ENCODE peak calls at places on chromosomes 13 and 19, in nine cellular contexts. One of them, this sample, is unnamed.

GRCh38 chr13:31545616-31546015 is 193.7 kb upstream of the RXFP2 start:
- DNase-seq in activated B cell treated with CpG ODN at 0.5 μM for 24 hours: no peak
- DNase-seq in cardiac fibroblast: peak; percentile 56
- DNase-seq in fibroblast of mammary gland: peak; percentile 66
- DNase-seq in neural crest cell: no peak
- DNase-seq in RWPE1: no peak
- DNase-seq in lower lobe of right lung: no peak
- DNase-seq in right atrium auricular region: no peak
- DNase-seq in foreskin fibroblast: peak; percentile 69
- DNase-seq in this sample: peak; percentile 21

GRCh38 chr13:110815471-110816204 is 99.2 kb downstream of the ANKRD10 start:
- DNase-seq in right atrium auricular region: no peak
- DNase-seq in lower lobe of right lung: no peak
- DNase-seq in fibroblast of mammary gland: no peak
- DNase-seq in activated B cell treated with CpG ODN at 0.5 μM for 24 hours: no peak
- DNase-seq in neural crest cell: no peak
- DNase-seq in RWPE1: no peak
- DNase-seq in cardiac fibroblast: no peak
- DNase-seq in foreskin fibroblast: no peak
- DNase-seq in this sample: no peak

GRCh38 chr13:39631307-39631706 is 24.2 kb upstream of the COG6 start:
- DNase-seq in foreskin fibroblast: no peak
- DNase-seq in RWPE1: no peak
- DNase-seq in neural crest cell: no peak
- DNase-seq in fibroblast of mammary gland: no peak
- DNase-seq in right atrium auricular region: no peak
- DNase-seq in activated B cell treated with CpG ODN at 0.5 μM for 24 hours: no peak
- DNase-seq in lower lobe of right lung: no peak
- DNase-seq in cardiac fibroblast: no peak
- DNase-seq in this sample: no peak

GRCh38 chr13:75806101-75806500 is 170.0 kb downstream of the LMO7 start:
- DNase-seq in RWPE1: no peak
- DNase-seq in fibroblast of mammary gland: no peak
- DNase-seq in right atrium auricular region: no peak
- DNase-seq in foreskin fibroblast: no peak
- DNase-seq in cardiac fibroblast: no peak
- DNase-seq in neural crest cell: no peak
- DNase-seq in lower lobe of right lung: no peak
- DNase-seq in activated B cell treated with CpG ODN at 0.5 μM for 24 hours: no peak
- DNase-seq in this sample: no peak

GRCh38 chr13:94419304-94419943 is 60.1 kb downstream of the DCT start:
- DNase-seq in foreskin fibroblast: peak; percentile 61
- DNase-seq in lower lobe of right lung: no peak
- DNase-seq in fibroblast of mammary gland: peak; percentile 95
- DNase-seq in neural crest cell: no peak
- DNase-seq in activated B cell treated with CpG ODN at 0.5 μM for 24 hours: no peak
- DNase-seq in RWPE1: no peak
- DNase-seq in cardiac fibroblast: peak; percentile 61
- DNase-seq in right atrium auricular region: no peak
- DNase-seq in this sample: peak; percentile 40

GRCh38 chr13:65057986-65058385 is 2172.2 kb downstream of the PCDH9 start:
- DNase-seq in RWPE1: no peak
- DNase-seq in fibroblast of mammary gland: no peak
- DNase-seq in foreskin fibroblast: no peak
- DNase-seq in cardiac fibroblast: no peak
- DNase-seq in lower lobe of right lung: no peak
- DNase-seq in right atrium auricular region: no peak
- DNase-seq in neural crest cell: no peak
- DNase-seq in activated B cell treated with CpG ODN at 0.5 μM for 24 hours: no peak
- DNase-seq in this sample: no peak

GRCh38 chr13:71034018-71034417 is 833.0 kb downstream of the DACH1 start:
- DNase-seq in activated B cell treated with CpG ODN at 0.5 μM for 24 hours: no peak
- DNase-seq in RWPE1: no peak
- DNase-seq in foreskin fibroblast: no peak
- DNase-seq in right atrium auricular region: no peak
- DNase-seq in fibroblast of mammary gland: no peak
- DNase-seq in lower lobe of right lung: no peak
- DNase-seq in neural crest cell: no peak
- DNase-seq in cardiac fibroblast: no peak
- DNase-seq in this sample: no peak

GRCh38 chr13:33081666-33082065 is 65.4 kb downstream of the KL start:
- DNase-seq in fibroblast of mammary gland: no peak
- DNase-seq in lower lobe of right lung: no peak
- DNase-seq in neural crest cell: no peak
- DNase-seq in foreskin fibroblast: no peak
- DNase-seq in activated B cell treated with CpG ODN at 0.5 μM for 24 hours: no peak
- DNase-seq in RWPE1: no peak
- DNase-seq in cardiac fibroblast: no peak
- DNase-seq in right atrium auricular region: no peak
- DNase-seq in this sample: no peak

GRCh38 chr19:18385675-18386542 is at the start of gene GDF15:
- DNase-seq in activated B cell treated with CpG ODN at 0.5 μM for 24 hours: peak; percentile 37
- DNase-seq in right atrium auricular region: no peak
- DNase-seq in foreskin fibroblast: peak; percentile 98
- DNase-seq in fibroblast of mammary gland: peak; percentile 84
- DNase-seq in RWPE1: peak; percentile 77
- DNase-seq in neural crest cell: peak; percentile 47
- DNase-seq in lower lobe of right lung: peak; percentile 88
- DNase-seq in cardiac fibroblast: peak; percentile 92
- DNase-seq in this sample: peak; percentile 85

GRCh38 chr19:35561436-35561835 is 2.0 kb downstream of the ATP4A start:
- DNase-seq in fibroblast of mammary gland: no peak
- DNase-seq in neural crest cell: no peak
- DNase-seq in activated B cell treated with CpG ODN at 0.5 μM for 24 hours: no peak
- DNase-seq in foreskin fibroblast: no peak
- DNase-seq in cardiac fibroblast: no peak
- DNase-seq in RWPE1: no peak
- DNase-seq in lower lobe of right lung: no peak
- DNase-seq in right atrium auricular region: no peak
- DNase-seq in this sample: no peak

GRCh38 chr19:51664997-51665396 is 18.4 kb upstream of the SIGLEC14 start:
- DNase-seq in cardiac fibroblast: peak; percentile 21
- DNase-seq in fibroblast of mammary gland: peak; percentile 37
- DNase-seq in activated B cell treated with CpG ODN at 0.5 μM for 24 hours: no peak
- DNase-seq in foreskin fibroblast: peak; percentile 19
- DNase-seq in RWPE1: no peak
- DNase-seq in neural crest cell: no peak
- DNase-seq in lower lobe of right lung: no peak
- DNase-seq in right atrium auricular region: no peak
- DNase-seq in this sample: peak; percentile 48
- TF ChIP-seq CTCF in cardiac fibroblast: peak; percentile 52
- TF ChIP-seq CTCF in fibroblast of mammary gland: peak; percentile 46
- TF ChIP-seq CTCF in activated B cell treated with CpG ODN at 0.5 μM for 24 hours: no peak
- TF ChIP-seq CTCF in foreskin fibroblast: peak; percentile 25
- TF ChIP-seq CTCF in RWPE1: peak; percentile 12
- TF ChIP-seq CTCF in neural crest cell: peak; percentile 15
- TF ChIP-seq CTCF in lower lobe of right lung: no peak
- TF ChIP-seq CTCF in right atrium auricular region: no peak
- TF ChIP-seq CTCF in this sample: peak; percentile 29

DNA sequence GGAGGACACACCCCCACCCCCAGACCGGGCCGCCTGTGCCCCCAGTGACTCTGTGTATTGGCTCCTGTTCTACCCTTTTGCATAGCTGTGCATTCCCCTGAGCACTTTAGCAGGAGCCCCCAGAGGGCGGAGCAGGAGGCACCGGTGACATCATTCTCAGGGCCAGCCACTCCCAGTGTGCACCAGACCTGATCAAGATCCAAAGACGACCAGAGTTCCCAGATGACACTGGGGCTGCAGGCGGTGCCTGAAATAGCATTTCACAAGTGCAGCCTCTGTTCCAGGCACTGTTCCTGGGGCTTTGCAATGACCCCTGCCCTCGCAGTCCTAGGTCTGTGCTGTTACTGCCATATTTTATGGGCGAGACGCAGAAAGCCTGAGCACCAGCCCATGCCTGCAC is 14.5 kb upstream of the PTPRS start:
- DNase-seq in right atrium auricular region: no peak
- DNase-seq in activated B cell treated with CpG ODN at 0.5 μM for 24 hours: no peak
- DNase-seq in fibroblast of mammary gland: no peak
- DNase-seq in cardiac fibroblast: no peak
- DNase-seq in neural crest cell: no peak
- DNase-seq in RWPE1: no peak
- DNase-seq in foreskin fibroblast: no peak
- DNase-seq in lower lobe of right lung: no peak
- DNase-seq in this sample: no peak
- TF ChIP-seq CTCF in right atrium auricular region: no peak
- TF ChIP-seq CTCF in activated B cell treated with CpG ODN at 0.5 μM for 24 hours: no peak
- TF ChIP-seq CTCF in fibroblast of mammary gland: no peak
- TF ChIP-seq CTCF in cardiac fibroblast: no peak
- TF ChIP-seq CTCF in neural crest cell: no peak
- TF ChIP-seq CTCF in RWPE1: no peak
- TF ChIP-seq CTCF in foreskin fibroblast: no peak
- TF ChIP-seq CTCF in lower lobe of right lung: no peak
- TF ChIP-seq CTCF in this sample: no peak

DNA sequence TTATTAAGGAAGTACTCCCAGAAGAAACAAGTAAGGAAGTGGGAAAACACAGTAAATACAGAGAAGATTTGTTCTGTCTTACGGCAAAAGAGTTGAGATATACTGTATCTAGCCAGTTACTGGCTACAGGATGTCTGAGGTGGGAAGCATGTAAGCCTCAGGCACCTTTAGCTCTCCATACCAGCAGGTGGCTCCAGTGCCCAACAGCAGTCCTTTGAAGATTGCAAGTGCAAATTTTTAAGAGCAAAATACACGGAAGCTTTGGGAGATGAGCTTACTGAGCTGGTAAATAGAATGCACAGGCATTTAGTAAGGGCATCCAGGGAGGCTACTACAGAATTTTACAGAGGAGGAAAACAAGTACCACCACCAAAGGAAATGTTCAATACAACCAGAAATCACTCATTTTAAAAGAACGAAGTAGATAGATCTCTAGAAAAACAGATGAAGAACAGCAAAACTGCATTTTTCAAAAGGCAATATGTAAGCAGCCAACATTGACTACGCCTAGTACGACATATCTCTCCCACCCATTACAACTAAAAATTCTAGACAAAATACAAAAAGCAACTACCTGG is 57.9 kb upstream of the VSTM2B start:
- DNase-seq in right atrium auricular region: no peak
- DNase-seq in neural crest cell: no peak
- DNase-seq in lower lobe of right lung: no peak
- DNase-seq in foreskin fibroblast: no peak
- DNase-seq in RWPE1: peak; percentile 15
- DNase-seq in activated B cell treated with CpG ODN at 0.5 μM for 24 hours: no peak
- DNase-seq in cardiac fibroblast: peak; percentile 35
- DNase-seq in fibroblast of mammary gland: peak; percentile 22
- DNase-seq in this sample: peak; percentile 8
- TF ChIP-seq CTCF in right atrium auricular region: no peak
- TF ChIP-seq CTCF in neural crest cell: peak; percentile 51
- TF ChIP-seq CTCF in lower lobe of right lung: no peak
- TF ChIP-seq CTCF in foreskin fibroblast: peak; percentile 39
- TF ChIP-seq CTCF in RWPE1: peak; percentile 50
- TF ChIP-seq CTCF in activated B cell treated with CpG ODN at 0.5 μM for 24 hours: no peak
- TF ChIP-seq CTCF in cardiac fibroblast: peak; percentile 32
- TF ChIP-seq CTCF in fibroblast of mammary gland: peak; percentile 42
- TF ChIP-seq CTCF in this sample: peak; percentile 6

GRCh38 chr19:46859637-46860124 is 1.1 kb upstream of the ARHGAP35 start:
- DNase-seq in lower lobe of right lung: peak; percentile 70
- DNase-seq in neural crest cell: no peak
- DNase-seq in fibroblast of mammary gland: peak; percentile 89
- DNase-seq in right atrium auricular region: no peak
- DNase-seq in cardiac fibroblast: peak; percentile 80
- DNase-seq in activated B cell treated with CpG ODN at 0.5 μM for 24 hours: no peak
- DNase-seq in RWPE1: no peak
- DNase-seq in foreskin fibroblast: peak; percentile 79
- DNase-seq in this sample: peak; percentile 84

GRCh38 chr19:46860846-46861690 is at the start of gene ARHGAP35:
- DNase-seq in fibroblast of mammary gland: no peak
- DNase-seq in foreskin fibroblast: peak; percentile 95
- DNase-seq in right atrium auricular region: no peak
- DNase-seq in lower lobe of right lung: peak; percentile 66
- DNase-seq in neural crest cell: peak; percentile 59
- DNase-seq in activated B cell treated with CpG ODN at 0.5 μM for 24 hours: peak; percentile 63
- DNase-seq in RWPE1: peak; percentile 84
- DNase-seq in cardiac fibroblast: peak; percentile 93
- DNase-seq in this sample: peak; percentile 87

GRCh38 chr19:46860125-46860845 is 512 bp upstream of the ARHGAP35 start:
- DNase-seq in foreskin fibroblast: peak; percentile 100
- DNase-seq in fibroblast of mammary gland: peak; percentile 97
- DNase-seq in neural crest cell: peak; percentile 93
- DNase-seq in right atrium auricular region: peak; percentile 98
- DNase-seq in RWPE1: peak; percentile 97
- DNase-seq in cardiac fibroblast: peak; percentile 99
- DNase-seq in lower lobe of right lung: peak; percentile 98
- DNase-seq in activated B cell treated with CpG ODN at 0.5 μM for 24 hours: peak; percentile 87
- DNase-seq in this sample: peak; percentile 99

GRCh38 chr19:46852830-46853229 is 2.2 kb upstream of the AP2S1 start:
- DNase-seq in foreskin fibroblast: no peak
- DNase-seq in activated B cell treated with CpG ODN at 0.5 μM for 24 hours: no peak
- DNase-seq in lower lobe of right lung: no peak
- DNase-seq in neural crest cell: no peak
- DNase-seq in fibroblast of mammary gland: no peak
- DNase-seq in RWPE1: no peak
- DNase-seq in right atrium auricular region: no peak
- DNase-seq in cardiac fibroblast: no peak
- DNase-seq in this sample: no peak

GRCh38 chr19:46856062-46857022 is 4.5 kb upstream of the ARHGAP35 start:
- DNase-seq in lower lobe of right lung: peak; percentile 97
- DNase-seq in RWPE1: peak; percentile 95
- DNase-seq in neural crest cell: peak; percentile 84
- DNase-seq in activated B cell treated with CpG ODN at 0.5 μM for 24 hours: peak; percentile 74
- DNase-seq in foreskin fibroblast: peak; percentile 99
- DNase-seq in right atrium auricular region: peak; percentile 99
- DNase-seq in cardiac fibroblast: peak; percentile 98
- DNase-seq in fibroblast of mammary gland: peak; percentile 95
- DNase-seq in this sample: peak; percentile 97
- TF ChIP-seq CTCF in lower lobe of right lung: peak; percentile 78
- TF ChIP-seq CTCF in RWPE1: peak; percentile 89
- TF ChIP-seq CTCF in neural crest cell: peak; percentile 70
- TF ChIP-seq CTCF in activated B cell treated with CpG ODN at 0.5 μM for 24 hours: no peak
- TF ChIP-seq CTCF in foreskin fibroblast: peak; percentile 89
- TF ChIP-seq CTCF in right atrium auricular region: peak; percentile 86
- TF ChIP-seq CTCF in cardiac fibroblast: peak; percentile 81
- TF ChIP-seq CTCF in fibroblast of mammary gland: peak; percentile 74
- TF ChIP-seq CTCF in this sample: peak; percentile 74

GRCh38 chr13:22801402-22802003 is 379.3 kb upstream of the SGCG start:
- DNase-seq in foreskin fibroblast: peak; percentile 6
- DNase-seq in neural crest cell: no peak
- DNase-seq in cardiac fibroblast: peak; percentile 15
- DNase-seq in lower lobe of right lung: no peak
- DNase-seq in activated B cell treated with CpG ODN at 0.5 μM for 24 hours: no peak
- DNase-seq in RWPE1: no peak
- DNase-seq in fibroblast of mammary gland: peak; percentile 20
- DNase-seq in right atrium auricular region: no peak
- DNase-seq in this sample: no peak
- TF ChIP-seq CTCF in foreskin fibroblast: no peak
- TF ChIP-seq CTCF in neural crest cell: peak; percentile 72
- TF ChIP-seq CTCF in cardiac fibroblast: no peak
- TF ChIP-seq CTCF in lower lobe of right lung: peak; percentile 34
- TF ChIP-seq CTCF in activated B cell treated with CpG ODN at 0.5 μM for 24 hours: no peak
- TF ChIP-seq CTCF in RWPE1: no peak
- TF ChIP-seq CTCF in fibroblast of mammary gland: peak; percentile 18
- TF ChIP-seq CTCF in right atrium auricular region: peak; percentile 21
- TF ChIP-seq CTCF in this sample: peak; percentile 47